ENCODE peak calls at places on chromosomes 3 and 15, in four cellular contexts. One of them, this sample, is unnamed.

GRCh38 chr3:101574388-101575156 is 592 bp downstream of the PCNP start:
- DNase-seq in GM06990: no peak
- DNase-seq in trophoblast cell: peak; percentile 36
- DNase-seq in gastrocnemius medialis: peak; percentile 68
- DNase-seq in this sample: peak; percentile 51

GRCh38 chr3:177427096-177427495 is 229.8 kb upstream of the TBL1XR1 start:
- DNase-seq in GM06990: peak; percentile 78
- DNase-seq in trophoblast cell: no peak
- DNase-seq in gastrocnemius medialis: no peak
- DNase-seq in this sample: no peak

GRCh38 chr15:67125589-67126502 is 60.4 kb downstream of the SMAD3 start:
- DNase-seq in GM06990: no peak
- DNase-seq in trophoblast cell: peak; percentile 85
- DNase-seq in gastrocnemius medialis: peak; percentile 97
- DNase-seq in this sample: peak; percentile 79

GRCh38 chr3:4401441-4401840 is 65.6 kb downstream of the SUMF1 start:
- DNase-seq in GM06990: no peak
- DNase-seq in trophoblast cell: no peak
- DNase-seq in gastrocnemius medialis: no peak
- DNase-seq in this sample: no peak

GRCh38 chr3:13600950-13601691 is 52.2 kb downstream of the FBLN2 start:
- DNase-seq in GM06990: no peak
- DNase-seq in trophoblast cell: peak; percentile 93
- DNase-seq in gastrocnemius medialis: no peak
- DNase-seq in this sample: no peak

GRCh38 chr15:62301993-62302665 is 137.0 kb upstream of the C2CD4B start:
- DNase-seq in GM06990: no peak
- DNase-seq in trophoblast cell: no peak
- DNase-seq in gastrocnemius medialis: no peak
- DNase-seq in this sample: no peak

GRCh38 chr3:164416491-164417222 is 661.6 kb downstream of the SI start:
- DNase-seq in GM06990: no peak
- DNase-seq in trophoblast cell: no peak
- DNase-seq in gastrocnemius medialis: no peak
- DNase-seq in this sample: no peak

GRCh38 chr15:57873564-57874209 is 167.2 kb downstream of the POLR2M start:
- DNase-seq in GM06990: no peak
- DNase-seq in trophoblast cell: no peak
- DNase-seq in gastrocnemius medialis: no peak
- DNase-seq in this sample: no peak

GRCh38 chr3:14403636-14404395 is 1.4 kb downstream of the SLC6A6 start:
- DNase-seq in GM06990: no peak
- DNase-seq in trophoblast cell: no peak
- DNase-seq in gastrocnemius medialis: peak; percentile 85
- DNase-seq in this sample: no peak

GRCh38 chr3:148379763-148380162 is 317.9 kb upstream of the AGTR1 start:
- DNase-seq in GM06990: no peak
- DNase-seq in trophoblast cell: no peak
- DNase-seq in gastrocnemius medialis: no peak
- DNase-seq in this sample: no peak

GRCh38 chr3:77191640-77192039 is 151.7 kb downstream of the ROBO2 start:
- DNase-seq in GM06990: no peak
- DNase-seq in trophoblast cell: no peak
- DNase-seq in gastrocnemius medialis: no peak
- DNase-seq in this sample: no peak

GRCh38 chr3:100260081-100260684 is 609 bp upstream of the TBC1D23 start:
- DNase-seq in GM06990: peak; percentile 11
- DNase-seq in trophoblast cell: no peak
- DNase-seq in gastrocnemius medialis: peak; percentile 68
- DNase-seq in this sample: no peak

GRCh38 chr3:49911611-49912010 is 7.9 kb upstream of the MST1R start:
- DNase-seq in GM06990: no peak
- DNase-seq in trophoblast cell: no peak
- DNase-seq in gastrocnemius medialis: no peak
- DNase-seq in this sample: no peak

GRCh38 chr3:188006726-188007393 is 147.1 kb upstream of the LPP start:
- DNase-seq in GM06990: no peak
- DNase-seq in trophoblast cell: no peak
- DNase-seq in gastrocnemius medialis: peak; percentile 97
- DNase-seq in this sample: no peak

GRCh38 chr3:39101022-39101689 is 6.3 kb downstream of the GORASP1 start:
- DNase-seq in GM06990: no peak
- DNase-seq in trophoblast cell: no peak
- DNase-seq in gastrocnemius medialis: no peak
- DNase-seq in this sample: no peak

GRCh38 chr3:181974198-181974597 is 262.5 kb downstream of the SOX2 start:
- DNase-seq in GM06990: no peak
- DNase-seq in trophoblast cell: peak; percentile 33
- DNase-seq in gastrocnemius medialis: no peak
- DNase-seq in this sample: no peak

GRCh38 chr3:84965141-84965540 is 6.4 kb downstream of the CADM2 start:
- DNase-seq in GM06990: no peak
- DNase-seq in trophoblast cell: no peak
- DNase-seq in gastrocnemius medialis: peak; percentile 29
- DNase-seq in this sample: no peak

GRCh38 chr3:96813134-96813819 is 1.1 kb upstream of the EPHA6 start:
- DNase-seq in GM06990: peak; percentile 54
- DNase-seq in trophoblast cell: peak; percentile 64
- DNase-seq in gastrocnemius medialis: peak; percentile 14
- DNase-seq in this sample: peak; percentile 33

GRCh38 chr15:80803580-80804525 is 24.7 kb downstream of the CEMIP start:
- DNase-seq in GM06990: no peak
- DNase-seq in trophoblast cell: no peak
- DNase-seq in gastrocnemius medialis: no peak
- DNase-seq in this sample: no peak

GRCh38 chr3:12440927-12441326 is 43.4 kb upstream of the TSEN2 start:
- DNase-seq in GM06990: no peak
- DNase-seq in trophoblast cell: no peak
- DNase-seq in gastrocnemius medialis: no peak
- DNase-seq in this sample: no peak

GRCh38 chr3:81439088-81439487 is 322.4 kb downstream of the GBE1 start:
- DNase-seq in GM06990: no peak
- DNase-seq in trophoblast cell: no peak
- DNase-seq in gastrocnemius medialis: no peak
- DNase-seq in this sample: no peak

GRCh38 chr3:55692958-55693558 is 206.0 kb upstream of the WNT5A start:
- DNase-seq in GM06990: no peak
- DNase-seq in trophoblast cell: no peak
- DNase-seq in gastrocnemius medialis: no peak
- DNase-seq in this sample: no peak

GRCh38 chr15:100725121-100726069 is 123.0 kb downstream of the ASB7 start:
- DNase-seq in GM06990: no peak
- DNase-seq in trophoblast cell: no peak
- DNase-seq in gastrocnemius medialis: no peak
- DNase-seq in this sample: peak; percentile 7

GRCh38 chr3:187669675-187670504 is at the start of gene SST:
- DNase-seq in GM06990: no peak
- DNase-seq in trophoblast cell: peak; percentile 10
- DNase-seq in gastrocnemius medialis: no peak
- DNase-seq in this sample: no peak

GRCh38 chr3:37934631-37935289 is 55.8 kb upstream of the VILL start:
- DNase-seq in GM06990: no peak
- DNase-seq in trophoblast cell: no peak
- DNase-seq in gastrocnemius medialis: no peak
- DNase-seq in this sample: no peak

GRCh38 chr15:48592221-48592731 is 53.2 kb downstream of the FBN1 start:
- DNase-seq in GM06990: no peak
- DNase-seq in trophoblast cell: peak; percentile 73
- DNase-seq in gastrocnemius medialis: no peak
- DNase-seq in this sample: no peak

GRCh38 chr3:55267206-55267930 is 219.7 kb downstream of the WNT5A start:
- DNase-seq in GM06990: no peak
- DNase-seq in trophoblast cell: no peak
- DNase-seq in gastrocnemius medialis: no peak
- DNase-seq in this sample: no peak

GRCh38 chr3:69665026-69665739 is 74.1 kb upstream of the MITF start:
- DNase-seq in GM06990: no peak
- DNase-seq in trophoblast cell: peak; percentile 12
- DNase-seq in gastrocnemius medialis: no peak
- DNase-seq in this sample: no peak

GRCh38 chr3:162970292-162970691 is 1473.7 kb downstream of the OTOL1 start:
- DNase-seq in GM06990: no peak
- DNase-seq in trophoblast cell: no peak
- DNase-seq in gastrocnemius medialis: no peak
- DNase-seq in this sample: no peak

GRCh38 chr3:162971715-162972114 is 1475.1 kb downstream of the OTOL1 start:
- DNase-seq in GM06990: no peak
- DNase-seq in trophoblast cell: no peak
- DNase-seq in gastrocnemius medialis: no peak
- DNase-seq in this sample: no peak

GRCh38 chr3:162978136-162978535 is 1481.5 kb downstream of the OTOL1 start:
- DNase-seq in GM06990: no peak
- DNase-seq in trophoblast cell: no peak
- DNase-seq in gastrocnemius medialis: no peak
- DNase-seq in this sample: no peak

DNA sequence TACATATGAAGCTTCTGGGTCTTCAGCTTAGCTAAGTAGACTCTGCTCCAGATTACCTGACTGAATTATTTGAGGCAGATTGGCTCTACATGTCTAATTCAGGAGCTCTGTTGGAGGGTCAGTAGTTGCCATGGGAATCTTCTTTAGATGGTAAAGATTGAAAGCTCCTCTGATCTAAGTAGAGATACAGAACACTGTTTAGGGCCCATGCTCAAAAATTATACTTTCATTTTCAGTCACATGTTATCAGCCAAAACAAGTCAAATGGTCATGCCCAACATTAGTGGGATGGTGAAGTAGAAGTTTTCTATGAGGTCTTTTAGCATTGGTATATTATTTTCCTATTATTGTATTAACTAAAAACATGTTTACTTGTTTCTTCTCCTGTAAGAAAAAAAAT is 1476.9 kb downstream of the OTOL1 start:
- DNase-seq in GM06990: no peak
- DNase-seq in trophoblast cell: no peak
- DNase-seq in gastrocnemius medialis: no peak
- DNase-seq in this sample: no peak
- H3K4me3 ChIP-seq in GM06990: no peak overlapping the region
- H3K4me3 ChIP-seq in trophoblast cell: no peak overlapping the region
- H3K4me3 ChIP-seq in gastrocnemius medialis: no peak overlapping the region
- H3K4me3 ChIP-seq in this sample: no peak overlapping the region

GRCh38 chr3:45487508-45487907 is 99.1 kb downstream of the LARS2 start:
- DNase-seq in GM06990: no peak
- DNase-seq in trophoblast cell: no peak
- DNase-seq in gastrocnemius medialis: no peak
- DNase-seq in this sample: no peak

GRCh38 chr3:45488581-45488980 is 100.2 kb downstream of the LARS2 start:
- DNase-seq in GM06990: no peak
- DNase-seq in trophoblast cell: no peak
- DNase-seq in gastrocnemius medialis: no peak
- DNase-seq in this sample: no peak

GRCh38 chr3:45486926-45487325 is 98.5 kb downstream of the LARS2 start:
- DNase-seq in GM06990: no peak
- DNase-seq in trophoblast cell: no peak
- DNase-seq in gastrocnemius medialis: no peak
- DNase-seq in this sample: no peak

GRCh38 chr3:45482829-45483228 is 94.5 kb downstream of the LARS2 start:
- DNase-seq in GM06990: no peak
- DNase-seq in trophoblast cell: no peak
- DNase-seq in gastrocnemius medialis: no peak
- DNase-seq in this sample: no peak

DNA sequence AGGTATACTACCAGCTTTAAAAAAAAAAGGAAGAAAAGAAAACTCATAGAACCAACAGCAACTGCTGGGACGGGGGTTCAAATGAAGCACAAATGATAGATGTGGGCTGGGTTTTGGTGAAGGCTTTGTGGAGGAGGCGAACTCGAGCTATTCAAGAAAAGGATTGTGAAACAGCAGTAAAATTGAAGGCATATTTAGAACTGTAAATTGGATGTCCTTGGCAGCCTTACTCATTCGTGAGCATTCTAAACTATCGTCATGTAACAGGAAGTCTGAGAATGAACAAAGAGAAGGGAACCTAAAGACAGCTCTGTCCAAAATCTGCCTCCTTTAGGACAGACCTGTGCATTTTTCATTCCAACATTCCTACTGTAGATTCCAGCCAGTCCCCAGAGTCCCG is 97.8 kb downstream of the LARS2 start:
- DNase-seq in GM06990: no peak
- DNase-seq in trophoblast cell: no peak
- DNase-seq in gastrocnemius medialis: no peak
- DNase-seq in this sample: no peak
- H3K36me3 ChIP-seq in GM06990: peaks cover 6% of the 10 kb centered on the region
- H3K36me3 ChIP-seq in trophoblast cell: peaks cover 4% of the 10 kb centered on the region
- H3K36me3 ChIP-seq in gastrocnemius medialis: no peaks in the 10 kb centered on the region
- H3K36me3 ChIP-seq in this sample: no peaks in the 10 kb centered on the region

GRCh38 chr15:64699767-64700388 is 75.5 kb downstream of the RBPMS2 start:
- DNase-seq in GM06990: no peak
- DNase-seq in trophoblast cell: peak; percentile 7
- DNase-seq in gastrocnemius medialis: peak; percentile 85
- DNase-seq in this sample: no peak
- H3K4me3 ChIP-seq in GM06990: no peak overlapping the region
- H3K4me3 ChIP-seq in trophoblast cell: no peak overlapping the region
- H3K4me3 ChIP-seq in gastrocnemius medialis: peak overlapping the region; percentile 39
- H3K4me3 ChIP-seq in this sample: no peak overlapping the region

DNA sequence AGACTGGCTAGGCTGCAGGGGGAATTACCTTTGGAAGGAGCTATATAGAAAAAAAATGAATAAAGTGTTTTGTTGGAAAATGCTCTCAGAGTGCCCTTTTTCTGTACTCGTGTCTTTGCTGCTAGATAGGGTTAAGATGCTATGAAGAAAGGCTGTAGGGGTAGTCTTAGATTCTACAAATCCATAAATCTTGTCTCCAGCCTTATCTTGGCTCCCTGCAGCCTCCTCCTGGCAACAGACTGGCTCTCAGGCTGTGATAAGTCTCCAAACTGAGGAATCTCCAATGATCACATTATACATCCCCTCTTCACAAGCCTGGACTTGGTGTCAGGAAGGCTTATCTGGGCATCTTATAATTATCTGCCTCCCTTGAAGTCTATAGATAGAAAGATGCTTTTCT is 9.3 kb downstream of the LPCAT4 start:
- DNase-seq in GM06990: no peak
- DNase-seq in trophoblast cell: no peak
- DNase-seq in gastrocnemius medialis: no peak
- DNase-seq in this sample: no peak
- H3K36me3 ChIP-seq in GM06990: peaks cover 27% of the 10 kb centered on the region
- H3K36me3 ChIP-seq in trophoblast cell: peaks cover 46% of the 10 kb centered on the region
- H3K36me3 ChIP-seq in gastrocnemius medialis: no peaks in the 10 kb centered on the region
- H3K36me3 ChIP-seq in this sample: peaks cover 84% of the 10 kb centered on the region

GRCh38 chr3:11375333-11376076 is 103.3 kb downstream of the ATG7 start:
- DNase-seq in GM06990: no peak
- DNase-seq in trophoblast cell: no peak
- DNase-seq in gastrocnemius medialis: peak; percentile 37
- DNase-seq in this sample: no peak
- H3K4me3 ChIP-seq in GM06990: no peak overlapping the region
- H3K4me3 ChIP-seq in trophoblast cell: no peak overlapping the region
- H3K4me3 ChIP-seq in gastrocnemius medialis: no peak overlapping the region
- H3K4me3 ChIP-seq in this sample: no peak overlapping the region

GRCh38 chr3:41222508-41222907 is 23.2 kb downstream of the CTNNB1 start:
- DNase-seq in GM06990: no peak
- DNase-seq in trophoblast cell: no peak
- DNase-seq in gastrocnemius medialis: no peak
- DNase-seq in this sample: no peak
- H3K36me3 ChIP-seq in GM06990: peaks cover 16% of the 10 kb centered on the region
- H3K36me3 ChIP-seq in trophoblast cell: peaks cover 27% of the 10 kb centered on the region
- H3K36me3 ChIP-seq in gastrocnemius medialis: peaks cover 2% of the 10 kb centered on the region
- H3K36me3 ChIP-seq in this sample: peaks cover 4% of the 10 kb centered on the region

This sample was measured in tibial nerve.